ENCODE peak calls at places on chromosomes 13 and 19, in five cellular contexts. Z, O, D, F and N are unnamed samples.
A peak's percentile ranks its signal among the peaks of the same experiment; 100 is the strongest.

GRCh38 chr13:40016953-40017660 is 361.6 kb downstream of the COG6 start:
- DNase-seq in Z (no peak), O (no peak), D (no peak), F (no peak), N (no peak)

GRCh38 chr13:100921139-100921538 is 246.5 kb upstream of the TMTC4 start:
- DNase-seq in Z (no peak), O (no peak), D (no peak), F (no peak), N (no peak)

GRCh38 chr19:17248011-17248776 is 2.5 kb upstream of the NR2F6 start:
- DNase-seq in Z (no peak), O (no peak), D (peak; percentile 90), F (no peak), N (no peak)

GRCh38 chr19:1618157-1619093 is 13.2 kb upstream of the UQCR11 start:
- DNase-seq in Z (no peak), O (no peak), D (peak; percentile 89), F (no peak), N (peak; percentile 52)

GRCh38 chr19:17830567-17831418 is 9.5 kb upstream of the INSL3 start:
- DNase-seq in Z (peak; percentile 75), O (peak; percentile 84), D (peak; percentile 99), F (no peak), N (peak; percentile 83)

GRCh38 chr19:19106061-19106551 is 32.2 kb downstream of the TMEM161A start:
- DNase-seq in Z (peak; percentile 14), O (no peak), D (peak; percentile 83), F (no peak), N (peak; percentile 46)

GRCh38 chr19:11223208-11223607 is 16.2 kb upstream of the ANGPTL8 start:
- DNase-seq in Z (no peak), O (no peak), D (no peak), F (no peak), N (no peak)

GRCh38 chr13:110978390-110978789 is 63.5 kb upstream of the ANKRD10 start:
- DNase-seq in Z (no peak), O (no peak), D (no peak), F (no peak), N (peak; percentile 20)

GRCh38 chr19:6947745-6948144 is 60.4 kb downstream of the ADGRE1 start:
- DNase-seq in Z (peak; percentile 2), O (no peak), D (no peak), F (no peak), N (peak; percentile 30)

GRCh38 chr19:30555788-30556110 is 183.6 kb downstream of the ZNF536 start:
- DNase-seq in Z (no peak), O (no peak), D (no peak), F (no peak), N (no peak)

GRCh38 chr19:40420766-40421467 is 4.9 kb downstream of the SERTAD1 start:
- DNase-seq in Z (peak; percentile 92), O (peak; percentile 81), D (peak; percentile 96), F (peak; percentile 61), N (peak; percentile 99)

GRCh38 chr13:23399254-23399796 is 34.2 kb downstream of the SACS start:
- DNase-seq in Z (no peak), O (no peak), D (peak; percentile 78), F (no peak), N (no peak)

GRCh38 chr13:113586661-113587479 is 2.3 kb downstream of the TFDP1 start:
- DNase-seq in Z (no peak), O (no peak), D (peak; percentile 30), F (no peak), N (no peak)
- H3K4me3 ChIP-seq in Z (no peak overlapping the region), O (no peak overlapping the region), D (peak overlapping the region; percentile 86), F (peak overlapping the region; percentile 22), N (no peak overlapping the region)

DNA sequence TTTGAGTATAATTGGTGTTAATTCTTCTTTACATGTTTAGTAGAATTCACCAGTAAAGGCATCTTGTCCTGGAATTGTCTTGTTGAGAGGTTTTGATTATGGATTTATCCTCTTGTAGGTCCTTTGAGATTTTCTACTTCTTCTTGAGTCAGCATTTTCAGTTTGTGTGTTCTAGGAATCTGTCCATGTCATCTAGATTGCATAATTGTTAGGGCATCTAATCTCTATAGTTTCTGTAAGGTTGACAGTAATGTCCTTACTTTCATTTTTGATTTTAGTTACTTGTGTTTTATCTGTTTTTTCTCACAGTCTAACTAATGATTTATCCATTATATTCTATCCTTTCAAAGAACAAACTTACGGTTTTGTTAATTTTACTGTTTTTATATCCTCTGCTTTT is 492.0 kb downstream of the FGF9 start:
- DNase-seq in Z (peak; percentile 17), O (no peak), D (no peak), F (no peak), N (no peak)
- H3K4me3 ChIP-seq in Z (no peak overlapping the region), O (no peak overlapping the region), D (no peak overlapping the region), F (peak overlapping the region; percentile 1), N (no peak overlapping the region)

GRCh38 chr13:46641274-46642081 is 88.5 kb downstream of the LRCH1 start:
- DNase-seq in Z (no peak), O (no peak), D (no peak), F (no peak), N (no peak)
- H3K4me3 ChIP-seq in Z (no peak overlapping the region), O (peak overlapping the region; percentile 54), D (no peak overlapping the region), F (no peak overlapping the region), N (no peak overlapping the region)

GRCh38 chr19:33375760-33376159 is 2.3 kb downstream of the CEBPG start:
- DNase-seq in Z (no peak), O (no peak), D (no peak), F (no peak), N (no peak)
- H3K4me3 ChIP-seq in Z (peak overlapping the region; percentile 89), O (no peak overlapping the region), D (peak overlapping the region; percentile 100), F (no peak overlapping the region), N (peak overlapping the region; percentile 1)

GRCh38 chr19:44822177-44822576 is 13.3 kb downstream of the BCAM start:
- DNase-seq in Z (no peak), O (no peak), D (no peak), F (no peak), N (no peak)
- H3K4me3 ChIP-seq in Z (no peak overlapping the region), O (no peak overlapping the region), D (no peak overlapping the region), F (no peak overlapping the region), N (no peak overlapping the region)

DNA sequence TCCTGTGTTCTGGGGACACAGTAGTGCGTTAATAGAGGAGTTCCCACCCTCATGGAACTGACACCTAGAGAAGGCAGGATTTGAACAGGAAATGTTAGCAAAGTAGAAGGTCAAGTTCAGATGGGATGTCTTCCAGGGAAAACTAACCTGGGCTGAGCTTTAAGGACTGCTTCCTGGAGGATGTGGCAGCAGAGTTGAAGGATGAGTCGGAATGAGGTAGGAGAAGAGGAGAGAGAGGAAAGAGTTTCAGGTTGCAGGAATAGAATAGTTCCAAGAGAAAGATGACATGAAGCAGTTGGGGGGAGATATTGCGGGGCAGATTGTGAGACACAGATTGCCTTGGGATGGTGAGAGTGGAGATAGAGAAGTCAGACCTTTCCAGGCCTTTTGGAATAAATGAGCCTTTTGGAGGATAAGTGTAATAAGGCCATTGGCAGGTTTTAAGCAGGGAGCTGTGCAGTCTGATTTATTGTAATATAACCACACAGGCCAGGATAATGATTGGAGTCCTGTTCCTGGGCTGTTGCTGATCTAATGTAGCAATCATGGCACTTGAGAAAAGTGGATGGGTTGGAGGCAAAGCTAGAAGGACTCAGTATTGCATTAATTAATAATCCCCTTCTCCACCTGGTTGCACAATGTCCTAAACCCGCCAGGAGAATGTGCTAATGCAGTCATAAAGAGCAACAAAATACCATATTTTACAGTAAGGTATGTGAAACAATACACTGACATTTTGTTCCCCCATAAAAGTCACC is 205.4 kb downstream of the SHISA2 start:
- DNase-seq in Z (no peak), O (no peak), D (no peak), F (no peak), N (no peak)
- H3K4me3 ChIP-seq in Z (no peak overlapping the region), O (no peak overlapping the region), D (no peak overlapping the region), F (peak overlapping the region; percentile 41), N (no peak overlapping the region)

DNA sequence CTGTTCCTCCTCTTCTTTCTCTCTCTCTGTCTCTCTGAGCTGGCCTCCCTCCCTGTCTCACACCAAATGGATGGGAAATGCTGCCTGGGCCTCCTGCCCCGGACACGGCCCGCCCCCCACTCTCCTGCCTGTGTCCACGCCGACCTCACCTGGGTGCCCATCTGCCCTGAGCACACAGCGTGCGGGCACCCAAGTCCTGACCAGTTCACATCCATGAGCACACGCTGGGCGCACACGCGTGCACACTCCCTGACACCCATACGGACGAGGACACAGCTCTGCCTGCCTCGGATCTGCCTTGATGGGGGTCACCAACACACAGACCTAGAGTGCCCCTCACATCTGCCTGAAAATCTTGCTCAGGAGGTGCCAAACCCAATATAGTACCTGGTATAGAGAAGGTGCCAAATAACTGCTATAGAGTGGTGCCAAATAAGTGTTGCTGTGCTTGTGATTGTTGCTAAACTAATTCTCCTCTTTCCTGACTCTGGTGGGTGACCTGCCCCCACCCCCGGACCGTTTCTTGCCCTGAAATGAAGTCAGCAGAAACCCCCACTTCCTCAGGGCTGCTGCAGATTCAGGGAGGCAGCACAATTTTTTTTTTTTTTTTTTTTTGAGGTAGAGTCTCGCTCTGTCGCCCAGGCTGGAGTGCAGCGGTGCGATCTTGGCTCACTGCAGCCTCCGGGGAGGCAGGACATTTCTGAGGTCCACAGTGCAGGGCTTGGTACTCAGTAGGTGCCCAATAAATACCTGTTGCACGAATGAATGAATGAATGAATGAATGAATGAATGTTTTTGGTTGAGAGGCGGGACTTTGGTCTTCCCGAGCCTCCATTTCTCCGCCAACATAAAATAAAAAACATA is 4.6 kb downstream of the NFIC start:
- DNase-seq in Z (no peak), O (no peak), D (no peak), F (no peak), N (no peak)
- H3K4me3 ChIP-seq in Z (peak overlapping the region; percentile 57), O (no peak overlapping the region), D (no peak overlapping the region), F (no peak overlapping the region), N (peak overlapping the region; percentile 82)